ENCODE peak calls at places on chromosomes 5 and 9, in nine cellular contexts. Y is GM10248; W is uterus; D is cardiac fibroblast; S is CD8-positive, alpha-beta T cell; A is MM.1S; Q is B cell; X is vagina; B is psoas muscle. P is an unnamed sample.

GRCh38 chr9:133184971-133185370 is 21.3 kb upstream of the GBGT1 start:
- DNase-seq in Y (peak; percentile 39), W (peak; percentile 46), D (peak; percentile 85), S (peak; percentile 34), A (peak; percentile 52), Q (peak; percentile 47), X (no peak), B (no peak), P (peak; percentile 49)

GRCh38 chr5:127203818-127204217 is 86.8 kb upstream of the MEGF10 start:
- DNase-seq in Y (no peak), W (no peak), D (peak; percentile 42), S (no peak), A (peak; percentile 39), Q (no peak), X (no peak), B (no peak), P (no peak)

GRCh38 chr5:124677376-124677998 is 69.0 kb downstream of the ZNF608 start:
- DNase-seq in Y (no peak), W (no peak), D (peak; percentile 57), S (no peak), A (no peak), Q (no peak), X (no peak), B (no peak), P (no peak)

GRCh38 chr5:107088907-107089306 is 581.8 kb downstream of the EFNA5 start:
- DNase-seq in Y (no peak), W (no peak), D (no peak), S (no peak), A (no peak), Q (no peak), X (no peak), B (no peak), P (no peak)

GRCh38 chr5:157370967-157371366 is 89.0 kb upstream of the NIPAL4 start:
- DNase-seq in Y (no peak), W (no peak), D (no peak), S (no peak), A (no peak), Q (no peak), X (no peak), B (no peak), P (no peak)

GRCh38 chr5:167998148-167998767 is 293.2 kb upstream of the WWC1 start:
- DNase-seq in Y (no peak), W (no peak), D (no peak), S (no peak), A (no peak), Q (no peak), X (no peak), B (no peak), P (no peak)

GRCh38 chr9:10806873-10807272 is 194.1 kb upstream of the PTPRD start:
- DNase-seq in Y (no peak), W (no peak), D (no peak), S (no peak), A (no peak), Q (no peak), X (no peak), B (no peak), P (no peak)

GRCh38 chr9:123402981-123403509 is 47.0 kb downstream of the CRB2 start:
- DNase-seq in Y (no peak), W (no peak), D (no peak), S (no peak), A (no peak), Q (no peak), X (no peak), B (no peak), P (no peak)

GRCh38 chr9:76866689-76867088 is 39.2 kb downstream of the PRUNE2 start:
- DNase-seq in Y (no peak), W (peak; percentile 70), D (peak; percentile 69), S (no peak), A (no peak), Q (no peak), X (no peak), B (no peak), P (no peak)

GRCh38 chr5:107282061-107282460 is 388.7 kb downstream of the EFNA5 start:
- DNase-seq in Y (no peak), W (no peak), D (no peak), S (no peak), A (no peak), Q (no peak), X (no peak), B (no peak), P (no peak)

GRCh38 chr5:34789021-34789531 is 49.9 kb upstream of the TTC23L start:
- DNase-seq in Y (no peak), W (peak; percentile 28), D (peak; percentile 94), S (no peak), A (no peak), Q (no peak), X (no peak), B (peak; percentile 17), P (no peak)

GRCh38 chr5:81393783-81394718 is at the start of gene ACOT12:
- DNase-seq in Y (no peak), W (no peak), D (peak; percentile 34), S (no peak), A (no peak), Q (peak; percentile 9), X (no peak), B (no peak), P (no peak)

GRCh38 chr5:136984772-136985455 is 514.2 kb downstream of the SPOCK1 start:
- DNase-seq in Y (no peak), W (no peak), D (no peak), S (no peak), A (no peak), Q (no peak), X (no peak), B (no peak), P (no peak)

GRCh38 chr5:131316822-131317221 is 53.0 kb downstream of the CDC42SE2 start:
- DNase-seq in Y (no peak), W (no peak), D (no peak), S (no peak), A (no peak), Q (no peak), X (no peak), B (no peak), P (no peak)

GRCh38 chr5:176697929-176698520 is 50.7 kb downstream of the TSPAN17 start:
- DNase-seq in Y (no peak), W (no peak), D (no peak), S (no peak), A (no peak), Q (no peak), X (no peak), B (no peak), P (no peak)

GRCh38 chr9:115514454-115514853 is 396.5 kb upstream of the TNC start:
- DNase-seq in Y (no peak), W (no peak), D (no peak), S (no peak), A (no peak), Q (no peak), X (no peak), B (no peak), P (no peak)

GRCh38 chr5:78566747-78567449 is 81.7 kb downstream of the LHFPL2 start:
- DNase-seq in Y (no peak), W (no peak), D (peak; percentile 51), S (no peak), A (peak; percentile 28), Q (no peak), X (no peak), B (no peak), P (no peak)

GRCh38 chr9:70093944-70094343 is 50.3 kb downstream of the MAMDC2 start:
- DNase-seq in Y (no peak), W (no peak), D (peak; percentile 23), S (no peak), A (peak; percentile 75), Q (no peak), X (no peak), B (no peak), P (no peak)

GRCh38 chr9:94950733-94951590 is 224.5 kb downstream of the AOPEP start:
- DNase-seq in Y (no peak), W (no peak), D (peak; percentile 64), S (no peak), A (no peak), Q (no peak), X (no peak), B (no peak), P (no peak)

GRCh38 chr9:89243296-89244061 is 64.9 kb upstream of the SHC3 start:
- DNase-seq in Y (no peak), W (no peak), D (no peak), S (no peak), A (no peak), Q (no peak), X (no peak), B (no peak), P (no peak)

GRCh38 chr5:176761755-176762154 is 48.6 kb upstream of the UNC5A start:
- DNase-seq in Y (no peak), W (no peak), D (no peak), S (no peak), A (no peak), Q (no peak), X (no peak), B (no peak), P (no peak)

GRCh38 chr5:32276173-32276853 is 36.4 kb downstream of the MTMR12 start:
- DNase-seq in Y (peak; percentile 53), W (no peak), D (peak; percentile 65), S (no peak), A (peak; percentile 57), Q (peak; percentile 66), X (no peak), B (no peak), P (peak; percentile 60)

GRCh38 chr9:108282872-108283271 is 572.9 kb downstream of the ACTL7B start:
- DNase-seq in Y (no peak), W (no peak), D (peak; percentile 9), S (no peak), A (no peak), Q (no peak), X (no peak), B (no peak), P (no peak)
- TF ChIP-seq CTCF in Y (no peak), W (no peak), D (peak; percentile 43), S (no peak), A (no peak), Q (no peak), X (no peak), B (peak; percentile 22), P (no peak)

GRCh38 chr5:88724201-88724600 is 158.8 kb downstream of the MEF2C start:
- DNase-seq in Y (no peak), W (no peak), D (peak; percentile 38), S (no peak), A (no peak), Q (no peak), X (no peak), B (no peak), P (no peak)
- TF ChIP-seq CTCF in Y (no peak), W (no peak), D (peak; percentile 22), S (no peak), A (peak; percentile 21), Q (no peak), X (no peak), B (no peak), P (no peak)

DNA sequence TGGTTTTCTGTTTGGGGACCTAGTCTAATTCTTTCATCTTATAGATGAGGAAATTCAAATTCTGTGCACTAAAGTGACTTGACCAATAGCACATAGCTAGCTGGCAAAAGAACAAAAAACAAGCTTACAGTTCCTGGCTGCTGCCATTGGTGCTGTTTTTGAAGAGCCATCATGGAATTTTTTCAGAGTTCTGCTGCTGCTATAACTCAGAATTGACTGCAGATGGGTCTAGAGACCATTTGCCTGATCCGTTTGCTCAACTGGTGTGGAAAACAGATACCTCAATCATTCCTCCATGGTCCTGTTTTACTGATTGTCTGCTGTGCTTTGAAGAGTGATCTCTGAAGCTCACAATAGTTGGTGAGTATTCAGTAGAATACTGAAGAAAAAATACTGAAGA is 15.2 kb downstream of the FBXL7 start:
- DNase-seq in Y (no peak), W (no peak), D (peak; percentile 26), S (no peak), A (no peak), Q (no peak), X (no peak), B (no peak), P (no peak)
- TF ChIP-seq CTCF in Y (no peak), W (no peak), D (no peak), S (no peak), A (no peak), Q (no peak), X (no peak), B (no peak), P (no peak)

GRCh38 chr9:112925058-112925641 is 34.5 kb upstream of the SLC46A2 start:
- DNase-seq in Y (peak; percentile 21), W (no peak), D (peak; percentile 27), S (no peak), A (peak; percentile 10), Q (peak; percentile 14), X (no peak), B (no peak), P (no peak)
- TF ChIP-seq CTCF in Y (peak; percentile 48), W (no peak), D (peak; percentile 23), S (no peak), A (peak; percentile 45), Q (peak; percentile 29), X (no peak), B (peak; percentile 23), P (peak; percentile 11)